ENCODE peak calls at places on chromosomes 16 and 17, in five cellular contexts. G, C, U, X and V are unnamed samples.
A peak's percentile ranks its signal among the peaks of the same experiment; 100 is the strongest.

GRCh38 chr17:83195330-83196087 is 116.1 kb downstream of the METRNL start:
- DNase-seq in G (peak; percentile 83), X (no peak), C (no peak), U (peak; percentile 9), V (no peak)

GRCh38 chr16:68700120-68700519 is 37.0 kb upstream of the CDH1 start:
- DNase-seq in X (no peak), G (no peak), C (no peak), U (no peak), V (no peak)

GRCh38 chr17:7857724-7858486 is at the start of gene CYB5D1:
- DNase-seq in X (peak; percentile 64), U (peak; percentile 92), G (peak; percentile 95), C (peak; percentile 90), V (peak; percentile 92)

GRCh38 chr16:11949527-11949926 is 7.7 kb upstream of the NPIPB2 start:
- DNase-seq in U (no peak), X (no peak), G (no peak), C (peak; percentile 68), V (no peak)

GRCh38 chr17:46875849-46876352 is 24.5 kb downstream of the WNT9B start:
- DNase-seq in X (no peak), U (no peak), G (no peak), C (no peak), V (no peak)

GRCh38 chr16:24950275-24950674 is 64.9 kb downstream of the ARHGAP17 start:
- DNase-seq in G (no peak), U (peak; percentile 38), X (no peak), C (peak; percentile 15), V (no peak)

GRCh38 chr17:37650419-37651003 is 7.3 kb upstream of the DDX52 start:
- DNase-seq in U (peak; percentile 41), G (no peak), C (peak; percentile 46), X (no peak), V (no peak)

GRCh38 chr17:70295329-70295728 is 126.0 kb downstream of the KCNJ2 start:
- DNase-seq in C (no peak), G (no peak), U (no peak), X (no peak), V (no peak)